ENCODE peak calls at places on chromosome 20, in seven cellular contexts. R is vagina, C is suprapubic skin, N is HepG2, K is esophagus squamous epithelium, Y is tibial nerve, X is body of pancreas. L is an unnamed sample.

GRCh38 chr20:1775117-1775516 is 117.5 kb upstream of the SIRPG start:
- DNase-seq in K (no peak), R (no peak), C (no peak), X (no peak), N (no peak), Y (no peak), L (no peak)

GRCh38 chr20:6395695-6396094 is 272.9 kb upstream of the FERMT1 start:
- DNase-seq in C (no peak), N (no peak), Y (no peak), R (no peak), K (no peak), X (no peak), L (no peak)

GRCh38 chr20:4063631-4064030 is 48.3 kb upstream of the RNF24 start:
- DNase-seq in X (no peak), C (no peak), Y (no peak), R (no peak), K (no peak), N (no peak), L (no peak)

GRCh38 chr20:51199920-51200319 is 177.0 kb upstream of the KCNG1 start:
- DNase-seq in X (no peak), C (no peak), N (no peak), R (no peak), Y (no peak), K (no peak), L (no peak)

GRCh38 chr20:4844325-4844724 is 122.6 kb downstream of the PRND start:
- DNase-seq in X (no peak), R (no peak), N (no peak), C (no peak), K (no peak), Y (no peak), L (no peak)

GRCh38 chr20:22921595-22922421 is 113.3 kb upstream of the SSTR4 start:
- DNase-seq in X (no peak), Y (no peak), N (no peak), R (no peak), K (no peak), C (no peak), L (peak)

GRCh38 chr20:24478584-24478983 is 9.2 kb downstream of the SYNDIG1 start:
- DNase-seq in R (no peak), C (no peak), N (no peak), X (no peak), Y (no peak), K (no peak), L (no peak)

GRCh38 chr20:1370548-1371110 is 22.2 kb downstream of the FKBP1A start:
- DNase-seq in R (no peak), C (no peak), Y (peak), N (no peak), K (no peak), X (no peak), L (no peak)

GRCh38 chr20:33862709-33863403 is 51.7 kb downstream of the CHMP4B start:
- DNase-seq in C (no peak), R (no peak), N (peak), X (peak), K (no peak), Y (peak), L (peak)

GRCh38 chr20:40865095-40865494 is 163.5 kb upstream of the TOP1 start:
- DNase-seq in X (no peak), R (no peak), Y (no peak), C (no peak), K (no peak), N (no peak), L (no peak)

GRCh38 chr20:22700387-22700786 is 116.0 kb upstream of the FOXA2 start:
- DNase-seq in N (no peak), C (no peak), Y (no peak), X (peak), K (no peak), R (no peak), L (no peak)

GRCh38 chr20:56995157-56995556 is 271.3 kb downstream of the BMP7 start:
- DNase-seq in X (no peak), Y (no peak), N (no peak), C (no peak), R (no peak), K (no peak), L (no peak)

GRCh38 chr20:57617079-57617795 is 3.0 kb downstream of the ZBP1 start:
- DNase-seq in X (no peak), Y (no peak), R (peak), N (no peak), K (no peak), C (no peak), L (no peak)

GRCh38 chr20:33277471-33278441 is 5.3 kb upstream of the BPIFB1 start:
- DNase-seq in X (peak), R (peak), C (no peak), K (no peak), Y (no peak), N (peak), L (no peak)

GRCh38 chr20:63969851-63970713 is at the start of gene ZNF512B:
- DNase-seq in K (no peak), X (peak), Y (no peak), N (peak), R (no peak), C (peak), L (peak)
- TF ChIP-seq POLR2A in K (no peak), X (no peak), Y (no peak), N (peak), R (no peak), C (no peak), L (no peak)

GRCh38 chr20:53677447-53678314 is 84.0 kb upstream of the ZNF217 start:
- DNase-seq in K (no peak), Y (peak), C (no peak), N (peak), R (no peak), X (peak), L (peak)
- TF ChIP-seq POLR2A in K (no peak), Y (no peak), C (no peak), N (peak), R (no peak), X (no peak), L (no peak)

GRCh38 chr20:49981218-49982071 is 1.3 kb upstream of the SNAI1 start:
- DNase-seq in Y (no peak), X (no peak), N (no peak), C (no peak), K (no peak), R (no peak), L (no peak)

GRCh38 chr20:49983123-49983847 is 505 bp downstream of the SNAI1 start:
- DNase-seq in R (no peak), X (no peak), N (no peak), Y (no peak), C (no peak), K (no peak), L (peak)

GRCh38 chr20:49982072-49982345 is 771 bp upstream of the SNAI1 start:
- DNase-seq in R (no peak), K (no peak), N (no peak), C (no peak), X (no peak), Y (no peak), L (no peak)

GRCh38 chr20:49983848-49984408 is 1.1 kb downstream of the SNAI1 start:
- DNase-seq in X (peak), N (no peak), Y (no peak), C (no peak), K (no peak), R (no peak), L (no peak)

GRCh38 chr20:49982346-49983122 is at the start of gene SNAI1:
- DNase-seq in N (peak), Y (peak), K (no peak), X (peak), R (no peak), C (peak), L (peak)
- TF ChIP-seq POLR2A in N (peak), Y (peak), K (no peak), X (peak), R (peak), C (peak), L (peak)

DNA sequence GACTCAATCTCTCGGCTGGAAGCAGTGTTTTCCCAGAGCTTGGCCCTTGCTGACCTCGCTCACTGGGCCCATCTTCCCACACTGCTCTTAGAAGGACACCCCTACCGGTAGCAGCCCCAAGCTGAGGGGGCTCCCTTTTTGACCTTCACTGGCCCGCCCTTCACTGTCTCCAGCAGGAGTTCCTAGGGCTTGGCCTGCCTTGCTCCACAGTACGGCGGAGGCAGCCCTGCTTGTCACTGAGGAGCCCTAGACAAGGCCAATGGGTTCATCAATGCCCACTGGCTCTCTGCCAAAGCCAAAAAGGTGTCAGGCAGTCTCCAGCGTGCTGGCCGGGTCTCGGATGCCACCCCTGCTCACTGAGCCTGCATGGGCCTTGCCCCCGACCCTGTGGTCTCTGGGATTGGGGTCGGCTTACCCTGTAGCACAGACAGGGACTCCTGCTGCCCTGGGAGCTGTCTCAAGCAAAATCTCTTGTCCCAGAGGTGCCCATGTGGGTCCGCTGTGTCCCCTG is 2.1 kb downstream of the MMP24OS start:
- DNase-seq in N (no peak), R (no peak), Y (no peak), C (no peak), X (no peak), K (no peak), L (no peak)
- TF ChIP-seq POLR2A in N (peak), R (no peak), Y (no peak), C (no peak), X (no peak), K (no peak), L (no peak)